ENCODE peak calls at places on chromosome 7, in six cellular contexts. U, I, A, V, Z and E are unnamed samples.

GRCh38 chr7:157429680-157430224 is 92.9 kb downstream of the DNAJB6 start:
- DNase-seq in U (no peak), I (no peak), A (no peak), V (no peak), Z (no peak), E (no peak)

GRCh38 chr7:116577320-116577871 is 52.6 kb downstream of the CAV1 start:
- DNase-seq in U (peak; percentile 69), I (peak; percentile 34), A (no peak), V (no peak), Z (no peak), E (no peak)

GRCh38 chr7:16071246-16071857 is 350.0 kb downstream of the CRPPA start:
- DNase-seq in U (peak; percentile 12), I (no peak), A (no peak), V (peak; percentile 80), Z (no peak), E (no peak)

GRCh38 chr7:261341-262250 is 28.4 kb upstream of the FOXL3 start:
- DNase-seq in U (no peak), I (no peak), A (peak; percentile 17), V (no peak), Z (no peak), E (peak; percentile 24)

GRCh38 chr7:155450828-155451521 is 7.0 kb upstream of the EN2 start:
- DNase-seq in U (no peak), I (no peak), A (no peak), V (no peak), Z (no peak), E (no peak)

GRCh38 chr7:37920619-37921339 is at the start of gene EPDR1:
- DNase-seq in U (peak; percentile 91), I (peak; percentile 38), A (peak; percentile 43), V (no peak), Z (no peak), E (peak; percentile 62)

GRCh38 chr7:142110098-142110497 is 1.4 kb upstream of the MGAM2 start:
- DNase-seq in U (no peak), I (no peak), A (no peak), V (no peak), Z (no peak), E (no peak)

GRCh38 chr7:41940760-41941343 is 238.0 kb upstream of the INHBA start:
- DNase-seq in U (peak; percentile 93), I (peak; percentile 54), A (peak; percentile 53), V (peak; percentile 86), Z (peak; percentile 60), E (peak; percentile 67)

GRCh38 chr7:125059861-125060456 is 130.3 kb upstream of the POT1 start:
- DNase-seq in U (no peak), I (no peak), A (no peak), V (peak; percentile 39), Z (no peak), E (no peak)

GRCh38 chr7:99109108-99110051 is 34.5 kb downstream of the SMURF1 start:
- DNase-seq in U (peak; percentile 35), I (peak; percentile 32), A (peak; percentile 51), V (peak; percentile 74), Z (no peak), E (no peak)

GRCh38 chr7:98399462-98399861 is 1.4 kb downstream of the BAIAP2L1 start:
- DNase-seq in U (no peak), I (no peak), A (no peak), V (peak; percentile 35), Z (no peak), E (no peak)

GRCh38 chr7:43439631-43440401 is 143.1 kb upstream of the STK17A start:
- DNase-seq in U (peak; percentile 77), I (peak; percentile 71), A (no peak), V (peak; percentile 58), Z (peak; percentile 59), E (no peak)

GRCh38 chr7:116242177-116242576 is 31.8 kb downstream of the TES start:
- DNase-seq in U (no peak), I (no peak), A (no peak), V (peak; percentile 32), Z (no peak), E (no peak)

GRCh38 chr7:134182078-134182477 is 54.9 kb downstream of the LRGUK start:
- DNase-seq in U (no peak), I (no peak), A (no peak), V (no peak), Z (no peak), E (no peak)

GRCh38 chr7:26460326-26460725 is 168.7 kb downstream of the SNX10 start:
- DNase-seq in U (no peak), I (no peak), A (no peak), V (no peak), Z (no peak), E (no peak)

GRCh38 chr7:133820584-133820983 is 306.6 kb upstream of the LRGUK start:
- DNase-seq in U (no peak), I (no peak), A (no peak), V (no peak), Z (no peak), E (no peak)